ENCODE peak calls at places on chromosome 12, in six cellular contexts. T is adrenal gland, U is Peyer's patch, Z is stomach, G is ovary, M is A549. E is an unnamed sample.

GRCh38 chr12:128021561-128021960 is 245.4 kb upstream of the TMEM132C start:
- DNase-seq in T (no peak), M (no peak), Z (no peak), G (no peak), U (no peak), E (no peak)

GRCh38 chr12:80580254-80580653 is 127.2 kb upstream of the MYF6 start:
- DNase-seq in U (no peak), Z (no peak), T (no peak), G (no peak), M (no peak), E (no peak)

GRCh38 chr12:25254271-25254880 is 3.6 kb upstream of the KRAS start:
- DNase-seq in T (no peak), G (no peak), M (no peak), U (no peak), Z (no peak), E (no peak)

GRCh38 chr12:94615284-94616216 is 34.8 kb downstream of the TMCC3 start:
- DNase-seq in U (peak; percentile 81), T (peak; percentile 75), M (peak; percentile 61), Z (peak; percentile 79), G (no peak), E (peak; percentile 87)

GRCh38 chr12:41058266-41058665 is 129.9 kb upstream of the PDZRN4 start:
- DNase-seq in Z (no peak), U (no peak), M (no peak), T (no peak), G (no peak), E (no peak)

GRCh38 chr12:114399664-114400211 is 6.2 kb downstream of the TBX5 start:
- DNase-seq in Z (no peak), T (no peak), G (no peak), U (no peak), M (peak; percentile 22), E (no peak)

GRCh38 chr12:46207644-46208043 is 61.2 kb downstream of the SLC38A1 start:
- DNase-seq in Z (no peak), U (no peak), G (no peak), T (no peak), M (no peak), E (no peak)

GRCh38 chr12:78584695-78585094 is 279.9 kb upstream of the SYT1 start:
- DNase-seq in G (no peak), M (peak; percentile 55), Z (no peak), T (no peak), U (no peak), E (no peak)

GRCh38 chr12:64716839-64717455 is 42.3 kb downstream of the GNS start:
- DNase-seq in U (no peak), G (no peak), Z (no peak), M (no peak), T (no peak), E (no peak)

GRCh38 chr12:68910128-68910527 is 22.8 kb downstream of the CPM start:
- DNase-seq in T (no peak), U (no peak), M (no peak), Z (no peak), G (no peak), E (no peak)

GRCh38 chr12:108238474-108238873 is 100.6 kb downstream of the CMKLR1 start:
- DNase-seq in M (no peak), U (no peak), G (no peak), Z (no peak), T (no peak), E (no peak)

GRCh38 chr12:12209043-12209442 is 57.8 kb downstream of the LRP6 start:
- DNase-seq in T (no peak), Z (no peak), M (no peak), U (no peak), G (no peak), E (no peak)

GRCh38 chr12:65740873-65741600 is 83.2 kb upstream of the HMGA2 start:
- DNase-seq in T (no peak), U (peak; percentile 84), G (peak; percentile 83), Z (peak; percentile 83), M (peak; percentile 84), E (no peak)

GRCh38 chr12:89571481-89572190 is 45.8 kb upstream of the POC1B start:
- DNase-seq in Z (no peak), U (no peak), G (no peak), M (no peak), T (no peak), E (no peak)

GRCh38 chr12:114711689-114712152 is 27.7 kb upstream of the TBX3 start:
- DNase-seq in M (no peak), U (no peak), G (no peak), T (no peak), Z (no peak), E (no peak)

GRCh38 chr12:67795235-67795634 is 146.7 kb downstream of the DYRK2 start:
- DNase-seq in U (no peak), Z (no peak), T (no peak), G (no peak), M (no peak), E (no peak)

GRCh38 chr12:18275974-18276373 is 14.7 kb downstream of the PIK3C2G start:
- DNase-seq in G (no peak), M (peak; percentile 8), Z (no peak), U (no peak), T (no peak), E (no peak)

GRCh38 chr12:34603382-34604035 is 581.2 kb downstream of the ALG10 start:
- DNase-seq in T (no peak), M (no peak), G (no peak), Z (no peak), U (peak; percentile 21), E (no peak)

GRCh38 chr12:132858727-132859266 is 28.6 kb downstream of the CHFR start:
- DNase-seq in U (no peak), T (no peak), G (no peak), M (no peak), Z (peak; percentile 58), E (no peak)

GRCh38 chr12:14883663-14884062 is 2.0 kb downstream of the MGP start:
- DNase-seq in G (no peak), U (no peak), M (no peak), Z (no peak), T (no peak), E (no peak)

GRCh38 chr12:124453419-124454351 is 113.7 kb downstream of the NCOR2 start:
- DNase-seq in T (peak; percentile 97), M (peak; percentile 69), G (no peak), U (peak; percentile 62), Z (peak; percentile 70), E (peak; percentile 71)

GRCh38 chr12:38886064-38886463 is 19.3 kb downstream of the CPNE8 start:
- DNase-seq in M (peak; percentile 76), U (peak; percentile 55), Z (peak; percentile 62), T (peak; percentile 79), G (no peak), E (peak; percentile 59)

GRCh38 chr12:132620893-132621656 is 2.5 kb downstream of the P2RX2 start:
- DNase-seq in Z (no peak), G (no peak), T (no peak), U (no peak), M (no peak), E (no peak)

GRCh38 chr12:89213747-89214146 is 138.6 kb downstream of the DUSP6 start:
- DNase-seq in G (no peak), U (no peak), M (no peak), Z (no peak), T (no peak), E (no peak)

GRCh38 chr12:45122776-45123380 is 72.0 kb upstream of the DBX2 start:
- DNase-seq in Z (no peak), U (no peak), T (no peak), G (no peak), M (peak; percentile 72), E (no peak)

GRCh38 chr12:466039-466438 is 6.3 kb downstream of the B4GALNT3 start:
- DNase-seq in Z (peak; percentile 81), M (no peak), G (no peak), U (no peak), T (peak; percentile 59), E (no peak)
- H3K4me3 ChIP-seq in Z (peak overlapping the region; percentile 23), M (no peak overlapping the region), G (no peak overlapping the region), U (no peak overlapping the region), T (no peak overlapping the region), E (no peak overlapping the region)

GRCh38 chr12:53474077-53474476 is 22.2 kb downstream of the PCBP2 start:
- DNase-seq in M (no peak), U (no peak), T (no peak), G (no peak), Z (no peak), E (no peak)
- H3K4me1 ChIP-seq in M (peaks cover 43% of the 10 kb centered on the region), U (no peaks in the 10 kb centered on the region), T (peaks cover 14% of the 10 kb centered on the region), G (no peaks in the 10 kb centered on the region), Z (peaks cover 76% of the 10 kb centered on the region), E (no peaks in the 10 kb centered on the region)

DNA sequence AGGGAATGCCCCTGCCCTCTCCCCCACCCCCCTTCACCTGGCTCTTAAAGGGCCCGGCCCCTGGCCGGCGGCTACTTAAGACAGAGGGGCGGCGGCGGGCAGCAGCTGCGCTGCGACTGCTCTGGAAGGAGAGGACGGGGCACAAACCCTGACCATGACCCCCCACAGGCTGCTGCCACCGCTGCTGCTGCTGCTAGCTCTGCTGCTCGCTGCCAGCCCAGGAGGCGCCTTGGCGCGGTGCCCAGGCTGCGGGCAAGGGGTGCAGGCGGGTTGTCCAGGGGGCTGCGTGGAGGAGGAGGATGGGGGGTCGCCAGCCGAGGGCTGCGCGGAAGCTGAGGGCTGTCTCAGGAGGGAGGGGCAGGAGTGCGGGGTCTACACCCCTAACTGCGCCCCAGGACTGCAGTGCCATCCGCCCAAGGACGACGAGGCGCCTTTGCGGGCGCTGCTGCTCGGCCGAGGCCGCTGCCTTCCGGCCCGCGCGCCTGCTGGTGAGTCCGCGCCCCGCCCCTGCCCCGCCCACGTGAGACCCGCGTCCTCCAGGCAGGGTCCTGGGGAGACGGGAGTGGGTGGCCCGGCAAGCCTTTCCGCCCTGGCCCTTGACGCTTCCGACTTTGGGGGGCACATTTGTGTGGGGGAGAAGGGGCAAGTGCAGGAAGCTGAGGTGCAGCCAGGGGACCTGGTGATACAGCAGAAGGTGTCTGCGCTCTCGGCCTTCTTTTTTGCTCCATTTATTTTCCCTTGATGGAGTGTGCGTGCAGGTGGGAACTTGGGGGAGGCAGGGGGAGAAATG is at the start of gene IGFBP6:
- DNase-seq in M (peak; percentile 65), Z (peak; percentile 55), U (peak; percentile 74), G (peak; percentile 71), T (peak; percentile 59), E (peak; percentile 69)
- TF ChIP-seq POLR2A in M (peak; percentile 81), Z (no peak), U (no peak), G (peak; percentile 32), T (no peak), E (no peak)

GRCh38 chr12:92145481-92145730 is 240 bp downstream of the BTG1 start:
- DNase-seq in Z (no peak), M (no peak), U (no peak), T (no peak), G (no peak), E (no peak)

GRCh38 chr12:92145731-92146496 is at the start of gene BTG1:
- DNase-seq in G (peak; percentile 99), U (peak; percentile 98), Z (peak; percentile 99), T (peak; percentile 100), M (peak; percentile 100), E (peak; percentile 98)

GRCh38 chr12:92147491-92147890 is 1.8 kb upstream of the BTG1 start:
- DNase-seq in T (no peak), M (no peak), Z (no peak), U (no peak), G (no peak), E (no peak)

GRCh38 chr12:92146497-92146828 is 817 bp upstream of the BTG1 start:
- DNase-seq in Z (no peak), U (no peak), T (no peak), M (no peak), G (no peak), E (no peak)

DNA sequence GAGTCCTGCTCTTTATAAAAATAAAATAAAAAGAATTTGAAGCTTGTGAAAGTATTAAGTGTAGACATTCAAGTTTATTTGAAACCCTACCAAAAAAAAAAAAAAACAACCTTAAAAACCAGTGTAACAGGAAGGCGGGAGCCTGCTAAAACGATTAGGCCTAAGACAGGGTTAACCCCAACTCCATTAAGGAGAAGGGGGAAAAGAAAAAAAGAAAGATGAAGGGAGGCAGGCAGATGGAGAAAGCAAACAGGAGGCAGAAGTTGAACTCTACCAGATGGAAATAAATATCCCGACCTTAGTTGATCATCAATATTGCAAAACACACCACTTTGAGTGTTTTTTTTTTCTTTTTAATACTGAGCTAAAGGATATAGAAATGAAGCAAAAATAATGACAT is 1.2 kb upstream of the BTG1 start:
- DNase-seq in G (no peak), Z (no peak), M (no peak), U (no peak), T (no peak), E (no peak)
- H3K4me3 ChIP-seq in G (peak overlapping the region; percentile 92), Z (peak overlapping the region; percentile 85), M (peak overlapping the region; percentile 62), U (peak overlapping the region; percentile 87), T (no peak overlapping the region), E (peak overlapping the region; percentile 66)

E was measured in right lobe of liver.